ENCODE peak calls at places on chromosomes 7 and 10, in four cellular contexts. A is BE2C, T is hepatocyte, W is spleen. Q is an unnamed sample.

GRCh38 chr10:22911889-22912762 is 15.7 kb upstream of the ARMC3 start:
- DNase-seq in A (peak; percentile 77), T (peak; percentile 65), W (no peak), Q (peak; percentile 8)

GRCh38 chr10:115250784-115251183 is 157.6 kb downstream of the ATRNL1 start:
- DNase-seq in A (no peak), T (no peak), W (no peak), Q (no peak)

GRCh38 chr7:36084485-36085091 is 68.5 kb upstream of the EEPD1 start:
- DNase-seq in A (peak; percentile 68), T (peak; percentile 70), W (no peak), Q (peak; percentile 34)

GRCh38 chr7:99440195-99440594 is 1.5 kb downstream of the CPSF4 start:
- DNase-seq in A (no peak), T (no peak), W (no peak), Q (peak; percentile 23)

GRCh38 chr7:130324270-130324669 is 20.3 kb upstream of the CPA5 start:
- DNase-seq in A (no peak), T (no peak), W (no peak), Q (no peak)

GRCh38 chr10:90218846-90219245 is 517.5 kb downstream of the KIF20B start:
- DNase-seq in A (no peak), T (no peak), W (no peak), Q (no peak)

GRCh38 chr7:122329145-122329802 is 24.7 kb upstream of the FEZF1 start:
- DNase-seq in A (no peak), T (no peak), W (no peak), Q (no peak)

GRCh38 chr10:14648936-14649335 is 125.8 kb downstream of the FAM107B start:
- DNase-seq in A (no peak), T (no peak), W (no peak), Q (no peak)

GRCh38 chr10:15262036-15262713 is 93.7 kb upstream of the NMT2 start:
- DNase-seq in A (no peak), T (peak; percentile 18), W (no peak), Q (peak; percentile 42)

GRCh38 chr10:119652361-119652760 is 1.2 kb downstream of the BAG3 start:
- DNase-seq in A (no peak), T (peak; percentile 66), W (no peak), Q (peak; percentile 78)

GRCh38 chr7:23315366-23315765 is 16.2 kb downstream of the MALSU1 start:
- DNase-seq in A (no peak), T (no peak), W (no peak), Q (peak; percentile 46)

GRCh38 chr10:47322300-47323061 is at the start of gene GDF2:
- DNase-seq in A (no peak), T (no peak), W (no peak), Q (no peak)

GRCh38 chr7:28732037-28732869 is 225.9 kb downstream of the TRIL start:
- DNase-seq in A (no peak), T (peak; percentile 47), W (no peak), Q (peak; percentile 71)

GRCh38 chr7:100859856-100860255 is 7.3 kb upstream of the TRIP6 start:
- DNase-seq in A (peak; percentile 44), T (no peak), W (no peak), Q (no peak)

GRCh38 chr7:137619181-137619580 is 227.6 kb downstream of the DGKI start:
- DNase-seq in A (no peak), T (no peak), W (no peak), Q (no peak)

GRCh38 chr7:27101906-27102577 is 441 bp downstream of the HOXA2 start:
- DNase-seq in A (no peak), T (no peak), W (no peak), Q (no peak)

GRCh38 chr7:148566736-148567135 is 23.8 kb upstream of the C7orf33 start:
- DNase-seq in A (no peak), T (no peak), W (no peak), Q (no peak)

GRCh38 chr7:155363146-155363539 is 65.5 kb downstream of the INSIG1 start:
- DNase-seq in A (no peak), T (no peak), W (no peak), Q (no peak)

GRCh38 chr10:102620615-102621417 is 23.5 kb upstream of the TRIM8 start:
- DNase-seq in A (no peak), T (peak; percentile 13), W (no peak), Q (no peak)

GRCh38 chr10:133405844-133406527 is 12.0 kb downstream of the MTG1 start:
- DNase-seq in A (no peak), T (no peak), W (no peak), Q (peak; percentile 43)

GRCh38 chr10:58299580-58299979 is 30.6 kb downstream of the CISD1 start:
- DNase-seq in A (peak; percentile 76), T (peak; percentile 79), W (no peak), Q (peak; percentile 65)

GRCh38 chr7:121126801-121127534 is 138.5 kb downstream of the CPED1 start:
- DNase-seq in A (no peak), T (no peak), W (no peak), Q (peak; percentile 53)

GRCh38 chr7:27184342-27185012 is 555 bp downstream of the HOXA11 start:
- DNase-seq in A (no peak), T (no peak), W (peak; percentile 75), Q (peak; percentile 44)

GRCh38 chr10:77552252-77552651 is 85.4 kb downstream of the KCNMA1 start:
- DNase-seq in A (no peak), T (no peak), W (no peak), Q (no peak)

GRCh38 chr7:72078301-72078700 is 333.8 kb downstream of the CALN1 start:
- DNase-seq in A (no peak), T (no peak), W (no peak), Q (no peak)

GRCh38 chr7:4282434-4283223 is 399.5 kb upstream of the FOXK1 start:
- DNase-seq in A (no peak), T (no peak), W (peak; percentile 30), Q (peak; percentile 3)

GRCh38 chr7:127997226-127997922 is 33.9 kb downstream of the LRRC4 start:
- DNase-seq in A (no peak), T (no peak), W (no peak), Q (no peak)

GRCh38 chr10:110528224-110528997 is 30.7 kb downstream of the DUSP5 start:
- DNase-seq in A (no peak), T (no peak), W (no peak), Q (peak; percentile 34)

GRCh38 chr10:81978238-81978637 is 103.2 kb downstream of the NRG3 start:
- DNase-seq in A (no peak), T (peak; percentile 72), W (no peak), Q (peak; percentile 2)

GRCh38 chr10:11462071-11462470 is 149.4 kb downstream of the USP6NL start:
- DNase-seq in A (no peak), T (no peak), W (no peak), Q (no peak)

GRCh38 chr7:139709460-139709859 is 68.3 kb downstream of the HIPK2 start:
- DNase-seq in A (no peak), T (no peak), W (no peak), Q (peak; percentile 97)

GRCh38 chr7:2131341-2131740 is 101.4 kb downstream of the MAD1L1 start:
- DNase-seq in A (peak; percentile 60), T (no peak), W (no peak), Q (no peak)

GRCh38 chr7:134718211-134718875 is 61.1 kb upstream of the CALD1 start:
- DNase-seq in A (no peak), T (no peak), W (no peak), Q (no peak)

GRCh38 chr7:105439174-105439893 is 50.6 kb upstream of the SRPK2 start:
- DNase-seq in A (peak; percentile 60), T (no peak), W (no peak), Q (peak; percentile 68)

GRCh38 chr10:25231751-25232150 is 57.0 kb downstream of the GPR158 start:
- DNase-seq in A (no peak), T (no peak), W (no peak), Q (no peak)

GRCh38 chr10:25222085-25222660 is 47.4 kb downstream of the GPR158 start:
- DNase-seq in A (no peak), T (no peak), W (no peak), Q (no peak)

GRCh38 chr10:25232229-25232628 is 57.4 kb downstream of the GPR158 start:
- DNase-seq in A (no peak), T (no peak), W (no peak), Q (no peak)

DNA sequence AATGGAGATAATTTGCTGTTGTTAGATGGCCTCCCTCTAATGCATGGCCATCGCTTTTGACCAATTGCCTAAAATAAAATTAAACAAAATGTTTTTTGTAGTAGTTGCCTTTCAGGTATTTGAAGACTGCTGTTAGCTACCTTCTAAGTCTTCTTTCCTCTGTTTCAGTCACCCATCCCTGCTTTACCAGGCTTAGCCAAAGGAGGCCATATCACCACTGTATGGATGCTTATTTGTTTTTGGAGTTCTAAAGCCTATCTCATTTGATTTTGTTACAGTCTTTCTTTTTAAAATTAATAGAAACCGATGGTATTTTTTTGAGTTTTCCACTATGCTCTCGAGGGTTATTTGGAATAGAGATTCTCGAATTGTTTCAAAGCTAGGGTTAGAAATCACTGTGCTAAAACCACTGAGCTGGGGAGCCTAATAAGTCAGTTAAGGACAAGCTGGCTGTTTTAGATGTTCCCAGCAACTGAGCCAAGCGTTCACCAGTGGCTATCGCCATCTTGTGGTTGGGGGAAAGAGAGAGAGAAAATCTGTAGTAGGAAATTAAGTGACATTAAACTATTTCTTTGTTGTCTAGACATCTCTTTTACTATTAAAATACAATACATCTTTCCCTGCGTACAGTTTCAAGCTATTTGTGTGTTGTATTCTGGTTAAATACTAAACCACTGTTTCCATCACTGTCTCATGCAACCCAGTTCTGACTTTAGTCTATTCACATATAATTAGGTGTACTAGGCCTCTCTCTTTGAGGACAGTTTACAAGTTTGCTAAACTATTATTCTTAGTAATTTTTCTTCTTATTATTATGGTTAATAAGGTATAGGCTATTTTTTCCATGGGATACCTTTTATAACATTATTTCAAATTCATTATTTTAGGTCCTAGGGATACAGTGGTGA is 52.2 kb downstream of the GPR158 start:
- DNase-seq in A (peak; percentile 33), T (peak; percentile 59), W (no peak), Q (peak; percentile 51)
- TF ChIP-seq CTCF in A (peak; percentile 81), T (peak; percentile 69), W (no peak), Q (peak; percentile 80)

GRCh38 chr7:18292584-18292983 is 203.0 kb upstream of the HDAC9 start:
- DNase-seq in A (no peak), T (no peak), W (no peak), Q (no peak)

GRCh38 chr7:18288322-18289037 is 207.1 kb upstream of the HDAC9 start:
- DNase-seq in A (no peak), T (no peak), W (no peak), Q (no peak)

GRCh38 chr7:18289801-18290200 is 205.7 kb upstream of the HDAC9 start:
- DNase-seq in A (no peak), T (no peak), W (no peak), Q (no peak)

GRCh38 chr7:18290865-18291264 is 204.7 kb upstream of the HDAC9 start:
- DNase-seq in A (no peak), T (no peak), W (no peak), Q (no peak)

GRCh38 chr7:18290223-18290622 is 205.3 kb upstream of the HDAC9 start:
- DNase-seq in A (no peak), T (no peak), W (no peak), Q (no peak)
- H3K4me3 ChIP-seq in A (no peak overlapping the region), T (no peak overlapping the region), W (peak overlapping the region; percentile 30), Q (no peak overlapping the region)

GRCh38 chr10:91643700-91644099 is 10.8 kb upstream of the PPP1R3C start:
- DNase-seq in A (peak; percentile 13), T (no peak), W (no peak), Q (no peak)
- TF ChIP-seq CTCF in A (peak; percentile 40), T (peak; percentile 32), W (no peak), Q (peak; percentile 41)

DNA sequence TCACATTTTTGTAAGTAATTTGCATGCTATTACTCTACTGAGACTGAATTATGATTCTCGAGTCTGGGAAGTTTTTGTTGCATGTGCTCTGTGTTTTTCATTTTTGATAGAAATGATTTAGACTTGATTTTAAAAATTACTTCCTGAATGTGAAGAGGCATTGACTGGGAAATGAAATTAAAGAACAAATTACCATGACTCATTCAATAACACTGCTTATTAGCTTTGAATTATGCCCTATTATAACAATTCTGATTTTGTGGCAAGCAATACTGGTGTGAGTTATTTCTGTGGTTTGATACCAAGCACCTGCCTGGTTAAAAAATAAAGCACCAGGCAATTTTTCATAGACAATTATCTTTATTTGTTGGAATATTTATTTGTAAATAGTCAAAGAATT is 546 bp downstream of the LSMEM1 start:
- DNase-seq in A (no peak), T (no peak), W (no peak), Q (no peak)
- H3K4me3 ChIP-seq in A (no peak overlapping the region), T (no peak overlapping the region), W (no peak overlapping the region), Q (no peak overlapping the region)